ENCODE peak calls at places on chromosomes 13 and 19, in nine cellular contexts. B, C, A, Z, E, K, N, W and F are unnamed samples.

GRCh38 chr13:51457086-51457485 is 4.2 kb upstream of the INTS6 start:
- DNase-seq in B (no peak), C (no peak), K (no peak), N (no peak), A (no peak), E (no peak), W (no peak), Z (no peak), F (no peak)

GRCh38 chr13:27619711-27620376 is 485 bp downstream of the LNX2 start:
- DNase-seq in Z (peak; percentile 68), N (no peak), A (no peak), K (no peak), C (peak; percentile 21), W (no peak), E (no peak), B (no peak), F (no peak)

GRCh38 chr19:6228523-6229215 is 51.1 kb downstream of the MLLT1 start:
- DNase-seq in N (no peak), A (no peak), Z (no peak), K (no peak), B (no peak), E (no peak), W (no peak), C (no peak), F (no peak)

GRCh38 chr19:53977991-53978731 is 13.3 kb upstream of the CACNG6 start:
- DNase-seq in E (peak; percentile 99), A (no peak), N (peak; percentile 18), Z (no peak), W (no peak), K (no peak), B (peak; percentile 40), C (peak; percentile 84), F (no peak)

GRCh38 chr13:78241278-78241919 is 322.8 kb upstream of the EDNRB start:
- DNase-seq in K (no peak), Z (peak; percentile 41), C (peak; percentile 11), N (peak; percentile 11), W (peak; percentile 4), B (peak; percentile 28), A (no peak), E (peak; percentile 60), F (no peak)

GRCh38 chr19:1626417-1627010 is 21.3 kb upstream of the UQCR11 start:
- DNase-seq in W (no peak), C (no peak), B (no peak), K (no peak), A (no peak), E (no peak), N (no peak), Z (no peak), F (no peak)

GRCh38 chr19:19538077-19538764 is at the start of gene CILP2:
- DNase-seq in W (peak; percentile 35), C (no peak), N (no peak), E (peak; percentile 84), B (no peak), A (peak; percentile 37), Z (peak; percentile 45), K (peak; percentile 24), F (no peak)

GRCh38 chr13:70889163-70889562 is 780.9 kb upstream of the KLHL1 start:
- DNase-seq in Z (no peak), K (no peak), E (no peak), N (no peak), A (no peak), C (no peak), B (no peak), W (no peak), F (no peak)

GRCh38 chr13:106997219-106997618 is 429.3 kb upstream of the ARGLU1 start:
- DNase-seq in B (no peak), K (no peak), W (no peak), A (no peak), N (no peak), Z (no peak), E (no peak), C (peak; percentile 17), F (no peak)

GRCh38 chr19:41696402-41697197 is 8.5 kb upstream of the CEACAM7 start:
- DNase-seq in A (no peak), Z (no peak), W (no peak), E (peak; percentile 35), K (no peak), C (no peak), N (no peak), B (no peak), F (no peak)

GRCh38 chr19:29804493-29804892 is 7.3 kb upstream of the CCNE1 start:
- DNase-seq in K (no peak), C (no peak), N (no peak), E (no peak), Z (peak; percentile 63), B (no peak), W (no peak), A (no peak), F (no peak)

GRCh38 chr13:105920375-105920774 is 615.1 kb downstream of the EFNB2 start:
- DNase-seq in A (no peak), Z (no peak), N (peak; percentile 37), E (no peak), K (no peak), B (peak; percentile 82), C (peak; percentile 87), W (no peak), F (peak; percentile 30)

GRCh38 chr13:80342541-80343371 is 1.8 kb upstream of the SPRY2 start:
- DNase-seq in B (peak; percentile 58), A (peak; percentile 32), E (peak; percentile 86), C (peak; percentile 66), N (no peak), W (peak; percentile 33), K (peak; percentile 54), Z (peak; percentile 14), F (peak; percentile 21)

GRCh38 chr13:43023244-43023931 is at the start of gene DNAJC15:
- DNase-seq in K (peak; percentile 64), E (peak; percentile 59), C (peak; percentile 83), B (peak; percentile 67), W (peak; percentile 0), N (peak; percentile 57), Z (peak; percentile 27), A (peak; percentile 51), F (no peak)

GRCh38 chr13:79901336-79901735 is 420.4 kb downstream of the NDFIP2 start:
- DNase-seq in K (no peak), B (no peak), Z (no peak), N (no peak), C (peak; percentile 13), E (no peak), A (no peak), W (no peak), F (peak; percentile 15)

GRCh38 chr19:963401-964022 is 20.6 kb upstream of the WDR18 start:
- DNase-seq in N (no peak), K (no peak), Z (no peak), W (no peak), B (no peak), A (no peak), C (no peak), E (no peak), F (no peak)

GRCh38 chr13:101690871-101691270 is 238.4 kb downstream of the ITGBL1 start:
- DNase-seq in W (no peak), N (no peak), K (no peak), E (no peak), B (no peak), Z (no peak), C (no peak), A (no peak), F (no peak)

GRCh38 chr13:31923134-31923763 is 108.3 kb upstream of the FRY start:
- DNase-seq in E (no peak), K (no peak), Z (no peak), B (no peak), C (no peak), A (no peak), W (no peak), N (no peak), F (no peak)

GRCh38 chr13:41823486-41823885 is 137.4 kb downstream of the VWA8 start:
- DNase-seq in A (no peak), W (no peak), C (no peak), B (no peak), K (no peak), Z (no peak), E (no peak), N (no peak), F (no peak)

GRCh38 chr19:30049226-30049625 is 107.2 kb downstream of the URI1 start:
- DNase-seq in B (no peak), E (no peak), W (no peak), C (no peak), Z (no peak), K (no peak), N (no peak), A (no peak), F (no peak)

GRCh38 chr19:44644391-44645016 is 794 bp downstream of the PVR start:
- DNase-seq in N (no peak), B (no peak), C (peak; percentile 49), E (peak; percentile 68), Z (no peak), W (no peak), K (no peak), A (no peak), F (no peak)

GRCh38 chr19:281992-282391 is 9.2 kb downstream of the PLPP2 start:
- DNase-seq in A (no peak), K (no peak), N (no peak), E (no peak), B (no peak), Z (no peak), W (no peak), C (no peak), F (no peak)

GRCh38 chr19:18450021-18450933 is 12.3 kb upstream of the ISYNA1 start:
- DNase-seq in C (no peak), K (no peak), E (no peak), B (no peak), Z (no peak), A (no peak), W (no peak), N (no peak), F (no peak)